ENCODE peak calls at places on chromosomes 4 and X, in eight cellular contexts. X, U, W, A, Y, Z, G and L are unnamed samples.

GRCh38 chrX:148535639-148536038 is 35.2 kb downstream of the AFF2 start:
- DNase-seq in G (no peak), Y (no peak), A (no peak), X (no peak), W (no peak), U (no peak), Z (no peak), L (no peak)

GRCh38 chr4:42248986-42249385 is 96.5 kb upstream of the BEND4 start:
- DNase-seq in A (no peak), Z (no peak), X (no peak), W (no peak), G (no peak), Y (no peak), U (no peak), L (no peak)

GRCh38 chr4:143768007-143768591 is 67.6 kb upstream of the FREM3 start:
- DNase-seq in U (no peak), Z (no peak), Y (no peak), X (no peak), A (no peak), G (no peak), W (no peak), L (no peak)

GRCh38 chrX:150873616-150874015 is 24.9 kb downstream of the CD99L2 start:
- DNase-seq in W (peak), X (peak), Z (no peak), G (no peak), U (peak), Y (peak), A (no peak), L (peak)

GRCh38 chr4:148333265-148333664 is 108.9 kb downstream of the NR3C2 start:
- DNase-seq in A (no peak), U (no peak), X (no peak), G (no peak), W (no peak), Y (no peak), Z (no peak), L (no peak)

GRCh38 chr4:3241905-3242304 is 7.1 kb upstream of the MSANTD1 start:
- DNase-seq in U (peak), W (peak), Z (no peak), X (no peak), G (no peak), Y (no peak), A (no peak), L (no peak)

GRCh38 chr4:78136109-78137081 is 79.3 kb downstream of the FRAS1 start:
- DNase-seq in G (no peak), X (no peak), Z (no peak), U (no peak), W (no peak), A (no peak), Y (no peak), L (no peak)

GRCh38 chrX:64204252-64204651 is 1.3 kb downstream of the AMER1 start:
- DNase-seq in Y (peak), Z (peak), A (no peak), X (peak), G (no peak), W (peak), U (peak), L (no peak)

GRCh38 chr4:183256756-183257385 is 63.2 kb downstream of the CLDN22 start:
- DNase-seq in Y (peak), U (peak), G (peak), Z (peak), A (peak), W (peak), X (peak), L (peak)

GRCh38 chr4:5212255-5213032 is 161.2 kb downstream of the STK32B start:
- DNase-seq in W (no peak), U (no peak), Y (no peak), Z (no peak), G (no peak), X (no peak), A (no peak), L (no peak)

GRCh38 chr4:151266542-151266941 is 10.4 kb upstream of the PRSS48 start:
- DNase-seq in G (no peak), U (no peak), Y (no peak), X (no peak), W (no peak), Z (no peak), A (no peak), L (no peak)

GRCh38 chr4:32847466-32847865 is 2127.3 kb downstream of the PCDH7 start:
- DNase-seq in A (no peak), G (no peak), U (no peak), W (no peak), Z (peak), X (no peak), Y (no peak), L (no peak)

GRCh38 chrX:8404958-8405357 is 59.7 kb upstream of the VCX3B start:
- DNase-seq in U (no peak), G (no peak), W (no peak), Z (no peak), X (no peak), A (no peak), Y (no peak), L (peak)

GRCh38 chr4:113766882-113767281 is 5.3 kb upstream of the CAMK2D start:
- DNase-seq in G (no peak), X (no peak), U (no peak), Y (no peak), A (no peak), Z (no peak), W (no peak), L (no peak)

GRCh38 chr4:130955520-130955919 is 1859.6 kb downstream of the C4orf33 start:
- DNase-seq in G (no peak), X (no peak), Y (no peak), U (no peak), W (no peak), Z (no peak), A (no peak), L (no peak)
- H3K27ac ChIP-seq in G (no peak), X (no peak), Y (no peak), U (no peak), W (no peak), Z (no peak), A (no peak), L (no peak)

DNA sequence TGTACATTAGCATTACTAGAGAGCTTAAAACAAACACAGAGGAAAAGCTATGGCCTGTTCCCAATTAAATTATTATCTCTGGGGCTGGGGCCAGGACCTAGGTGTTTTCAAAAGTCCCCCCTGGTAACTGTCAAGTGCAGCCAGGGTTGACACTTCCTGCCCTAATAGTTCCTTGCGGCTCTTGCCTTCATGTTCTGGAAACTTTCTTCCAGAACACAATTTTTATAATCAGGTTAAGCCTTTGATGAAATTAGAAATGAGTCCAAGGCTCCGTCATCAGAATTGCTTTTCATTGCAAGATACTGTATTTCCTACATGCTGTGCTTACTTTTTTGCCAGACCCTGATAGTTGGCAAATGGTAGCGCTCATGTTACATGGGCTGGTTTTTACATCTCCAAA is 229.6 kb downstream of the UNC5C start:
- DNase-seq in X (no peak), A (no peak), U (no peak), Y (no peak), G (no peak), W (no peak), Z (no peak), L (no peak)
- H3K27ac ChIP-seq in X (peak), A (no peak), U (no peak), Y (no peak), G (no peak), W (no peak), Z (no peak), L (no peak)

GRCh38 chr4:76562851-76563803 is 128.1 kb downstream of the SHROOM3 start:
- DNase-seq in W (no peak), A (no peak), Z (no peak), G (no peak), X (no peak), U (no peak), Y (no peak), L (no peak)
- H3K27ac ChIP-seq in W (peak), A (no peak), Z (no peak), G (no peak), X (peak), U (peak), Y (peak), L (no peak)

GRCh38 chr4:1309261-1310010 is 19.7 kb downstream of the MAEA start:
- DNase-seq in Y (peak), A (peak), U (peak), G (no peak), W (peak), X (peak), Z (peak), L (peak)

GRCh38 chr4:1312821-1313640 is 23.3 kb downstream of the MAEA start:
- DNase-seq in Y (no peak), G (no peak), W (no peak), Z (no peak), X (no peak), U (no peak), A (no peak), L (no peak)

GRCh38 chr4:1307951-1308735 is 18.5 kb downstream of the MAEA start:
- DNase-seq in W (no peak), X (no peak), Y (no peak), G (no peak), U (no peak), A (no peak), Z (no peak), L (no peak)

GRCh38 chr4:1310796-1311715 is 21.4 kb downstream of the MAEA start:
- DNase-seq in W (no peak), A (no peak), G (no peak), Y (no peak), U (no peak), X (no peak), Z (no peak), L (no peak)

DNA sequence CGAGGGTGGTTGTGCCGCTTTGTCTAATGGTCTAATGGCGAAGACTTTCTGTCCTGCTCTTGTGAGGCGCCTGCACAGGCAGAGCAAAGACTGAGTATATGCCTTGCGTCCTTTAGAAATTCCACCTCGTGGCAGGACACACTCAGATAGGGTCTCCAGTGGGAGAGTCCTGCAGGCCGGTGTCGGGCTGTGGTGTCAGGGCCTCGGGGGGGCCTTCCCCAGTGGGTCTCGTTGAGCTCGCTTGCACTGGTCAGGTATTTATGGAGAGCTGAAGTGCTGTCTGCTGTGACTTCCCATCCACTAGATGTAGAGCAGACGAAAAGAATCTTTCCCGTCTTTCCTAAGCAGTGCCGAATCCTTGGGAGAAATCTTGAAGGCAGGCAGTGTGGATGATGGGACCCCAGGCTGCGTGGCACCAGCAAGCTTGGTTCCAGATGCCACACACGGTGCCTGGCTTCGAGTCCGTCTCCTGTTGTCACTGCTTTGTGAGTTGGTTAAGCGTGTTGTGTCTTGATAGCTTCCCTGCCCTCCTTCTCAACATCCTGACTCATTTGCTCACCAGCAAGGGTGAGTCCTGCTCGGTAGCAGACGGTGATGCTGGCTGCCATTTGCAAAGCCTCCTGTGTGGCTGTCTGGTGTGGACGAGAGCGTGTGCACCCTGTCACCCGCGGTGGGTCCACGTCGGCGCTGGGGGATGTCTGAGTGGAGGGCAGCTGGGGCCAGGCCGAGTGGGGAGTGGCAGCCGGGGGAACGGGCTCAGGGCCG is 20.5 kb downstream of the MAEA start:
- DNase-seq in W (no peak), G (no peak), X (no peak), Y (no peak), Z (no peak), U (no peak), A (no peak), L (no peak)
- H3K27ac ChIP-seq in W (peak), G (peak), X (peak), Y (peak), Z (peak), U (peak), A (no peak), L (peak)

GRCh38 chr4:185257694-185258093 is 48.3 kb downstream of the SNX25 start:
- DNase-seq in G (no peak), A (no peak), U (no peak), X (no peak), Z (no peak), Y (no peak), W (no peak), L (no peak)

GRCh38 chr4:185256444-185256843 is 47.0 kb downstream of the SNX25 start:
- DNase-seq in A (no peak), X (no peak), G (no peak), Z (no peak), U (no peak), Y (no peak), W (no peak), L (no peak)

GRCh38 chr4:185257086-185257485 is 47.7 kb downstream of the SNX25 start:
- DNase-seq in Y (no peak), G (no peak), X (no peak), Z (no peak), U (no peak), A (no peak), W (no peak), L (no peak)

GRCh38 chr4:185254434-185254833 is 45.0 kb downstream of the SNX25 start:
- DNase-seq in W (no peak), G (no peak), Z (no peak), X (no peak), A (no peak), U (no peak), Y (no peak), L (no peak)

DNA sequence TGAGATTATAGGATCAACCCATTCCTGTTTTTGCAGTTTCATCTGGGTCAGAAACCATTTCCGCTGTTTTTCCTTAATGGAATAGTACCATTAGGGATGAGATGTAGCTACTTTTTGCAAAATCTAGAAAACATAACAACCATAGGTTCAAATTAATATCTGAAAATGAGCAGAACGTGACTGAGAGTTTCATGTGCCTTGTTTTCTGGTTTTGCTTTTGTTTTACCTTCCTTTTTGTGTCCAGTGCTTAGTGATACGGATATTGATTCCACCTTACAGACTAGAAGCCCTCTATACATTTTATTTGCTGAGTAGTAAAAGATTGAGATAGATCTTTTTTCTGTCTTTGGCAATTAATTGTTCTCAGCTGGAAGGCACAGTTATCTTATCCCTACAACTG is 46.5 kb downstream of the SNX25 start:
- DNase-seq in Z (no peak), Y (no peak), U (no peak), W (no peak), A (no peak), X (no peak), G (no peak), L (no peak)
- H3K27ac ChIP-seq in Z (no peak), Y (peak), U (no peak), W (no peak), A (peak), X (no peak), G (peak), L (no peak)

GRCh38 chr4:158873795-158874359 is 105.1 kb downstream of the FNIP2 start:
- DNase-seq in U (no peak), Z (no peak), X (no peak), W (no peak), A (no peak), G (no peak), Y (no peak), L (no peak)
- H3K27ac ChIP-seq in U (no peak), Z (no peak), X (no peak), W (no peak), A (no peak), G (no peak), Y (no peak), L (no peak)

GRCh38 chr4:189046642-189047041 is 894.0 kb upstream of the FRG1 start:
- DNase-seq in A (no peak), X (no peak), Z (no peak), Y (no peak), W (no peak), U (no peak), G (no peak), L (no peak)
- H3K27ac ChIP-seq in A (no peak), X (no peak), Z (no peak), Y (no peak), W (no peak), U (no peak), G (no peak), L (no peak)

GRCh38 chrX:136910565-136911040 is 30.1 kb upstream of the RBMX start:
- DNase-seq in A (no peak), X (no peak), Y (no peak), U (no peak), W (no peak), Z (no peak), G (no peak), L (peak)
- H3K27ac ChIP-seq in A (no peak), X (peak), Y (peak), U (peak), W (peak), Z (no peak), G (no peak), L (peak)